ENCODE peak calls at places on chromosomes 4 and X, in six cellular contexts. One of them, this sample, is unnamed.

GRCh38 chr4:81030617-81031388 is at the start of gene BMP3:
- DNase-seq in pancreas: peak
- DNase-seq in CD4-positive, alpha-beta T cell: no peak
- DNase-seq in omental fat pad: no peak
- DNase-seq in glutamatergic neuron: peak
- DNase-seq in esophagus muscularis mucosa: no peak
- DNase-seq in this sample: no peak

GRCh38 chr4:68176500-68176899 is 46.8 kb upstream of the TMPRSS11F start:
- DNase-seq in pancreas: no peak
- DNase-seq in CD4-positive, alpha-beta T cell: no peak
- DNase-seq in omental fat pad: no peak
- DNase-seq in glutamatergic neuron: no peak
- DNase-seq in esophagus muscularis mucosa: no peak
- DNase-seq in this sample: no peak

GRCh38 chr4:149735796-149736195 is 79.8 kb downstream of the IQCM start:
- DNase-seq in pancreas: no peak
- DNase-seq in CD4-positive, alpha-beta T cell: no peak
- DNase-seq in omental fat pad: no peak
- DNase-seq in glutamatergic neuron: no peak
- DNase-seq in esophagus muscularis mucosa: no peak
- DNase-seq in this sample: no peak

GRCh38 chr4:181148470-181148869 is 1094.7 kb upstream of the TENM3 start:
- DNase-seq in pancreas: no peak
- DNase-seq in CD4-positive, alpha-beta T cell: no peak
- DNase-seq in omental fat pad: no peak
- DNase-seq in glutamatergic neuron: no peak
- DNase-seq in esophagus muscularis mucosa: no peak
- DNase-seq in this sample: no peak

GRCh38 chr4:3660086-3660927 is 105.9 kb upstream of the ADRA2C start:
- DNase-seq in pancreas: peak
- DNase-seq in CD4-positive, alpha-beta T cell: no peak
- DNase-seq in omental fat pad: no peak
- DNase-seq in glutamatergic neuron: peak
- DNase-seq in esophagus muscularis mucosa: no peak
- DNase-seq in this sample: no peak

GRCh38 chrX:106619797-106620196 is 8.0 kb downstream of the RADX start:
- DNase-seq in pancreas: no peak
- DNase-seq in CD4-positive, alpha-beta T cell: no peak
- DNase-seq in omental fat pad: no peak
- DNase-seq in glutamatergic neuron: no peak
- DNase-seq in esophagus muscularis mucosa: no peak
- DNase-seq in this sample: no peak

GRCh38 chrX:5916945-5917344 is 311.7 kb downstream of the NLGN4X start:
- DNase-seq in pancreas: no peak
- DNase-seq in CD4-positive, alpha-beta T cell: no peak
- DNase-seq in omental fat pad: no peak
- DNase-seq in glutamatergic neuron: no peak
- DNase-seq in esophagus muscularis mucosa: no peak
- DNase-seq in this sample: no peak

GRCh38 chrX:44938111-44938510 is 65.1 kb downstream of the KDM6A start:
- DNase-seq in pancreas: no peak
- DNase-seq in CD4-positive, alpha-beta T cell: no peak
- DNase-seq in omental fat pad: no peak
- DNase-seq in glutamatergic neuron: no peak
- DNase-seq in esophagus muscularis mucosa: no peak
- DNase-seq in this sample: no peak

GRCh38 chr4:170497105-170497504 is 407.3 kb upstream of the AADAT start:
- DNase-seq in pancreas: no peak
- DNase-seq in CD4-positive, alpha-beta T cell: no peak
- DNase-seq in omental fat pad: no peak
- DNase-seq in glutamatergic neuron: no peak
- DNase-seq in esophagus muscularis mucosa: no peak
- DNase-seq in this sample: no peak

GRCh38 chr4:55854132-55854531 is 684 bp downstream of the EXOC1 start:
- DNase-seq in pancreas: no peak
- DNase-seq in CD4-positive, alpha-beta T cell: no peak
- DNase-seq in omental fat pad: no peak
- DNase-seq in glutamatergic neuron: peak
- DNase-seq in esophagus muscularis mucosa: no peak
- DNase-seq in this sample: no peak

GRCh38 chrX:44152867-44153266 is 179.7 kb upstream of the NDP start:
- DNase-seq in pancreas: no peak
- DNase-seq in CD4-positive, alpha-beta T cell: no peak
- DNase-seq in omental fat pad: no peak
- DNase-seq in glutamatergic neuron: no peak
- DNase-seq in esophagus muscularis mucosa: no peak
- DNase-seq in this sample: no peak

GRCh38 chrX:155767101-155767878 is 113.9 kb upstream of the VAMP7 start:
- DNase-seq in pancreas: peak
- DNase-seq in CD4-positive, alpha-beta T cell: no peak
- DNase-seq in omental fat pad: no peak
- DNase-seq in glutamatergic neuron: peak
- DNase-seq in esophagus muscularis mucosa: no peak
- DNase-seq in this sample: peak

GRCh38 chrX:53599781-53600396 is 86.6 kb downstream of the HUWE1 start:
- DNase-seq in pancreas: no peak
- DNase-seq in CD4-positive, alpha-beta T cell: no peak
- DNase-seq in omental fat pad: no peak
- DNase-seq in glutamatergic neuron: no peak
- DNase-seq in esophagus muscularis mucosa: no peak
- DNase-seq in this sample: no peak

GRCh38 chrX:110384490-110384889 is 25.8 kb downstream of the RTL9 start:
- DNase-seq in pancreas: no peak
- DNase-seq in CD4-positive, alpha-beta T cell: no peak
- DNase-seq in omental fat pad: no peak
- DNase-seq in glutamatergic neuron: no peak
- DNase-seq in esophagus muscularis mucosa: no peak
- DNase-seq in this sample: no peak

GRCh38 chr4:20754091-20754490 is 53.8 kb downstream of the PACRGL start:
- DNase-seq in pancreas: no peak
- DNase-seq in CD4-positive, alpha-beta T cell: no peak
- DNase-seq in omental fat pad: no peak
- DNase-seq in glutamatergic neuron: no peak
- DNase-seq in esophagus muscularis mucosa: no peak
- DNase-seq in this sample: no peak

GRCh38 chr4:20761826-20762225 is 61.6 kb downstream of the PACRGL start:
- DNase-seq in pancreas: no peak
- DNase-seq in CD4-positive, alpha-beta T cell: no peak
- DNase-seq in omental fat pad: no peak
- DNase-seq in glutamatergic neuron: no peak
- DNase-seq in esophagus muscularis mucosa: no peak
- DNase-seq in this sample: no peak

GRCh38 chr4:20761382-20761781 is 61.1 kb downstream of the PACRGL start:
- DNase-seq in pancreas: no peak
- DNase-seq in CD4-positive, alpha-beta T cell: no peak
- DNase-seq in omental fat pad: no peak
- DNase-seq in glutamatergic neuron: no peak
- DNase-seq in esophagus muscularis mucosa: no peak
- DNase-seq in this sample: no peak

GRCh38 chr4:20764353-20764752 is 64.1 kb downstream of the PACRGL start:
- DNase-seq in pancreas: no peak
- DNase-seq in CD4-positive, alpha-beta T cell: no peak
- DNase-seq in omental fat pad: no peak
- DNase-seq in glutamatergic neuron: no peak
- DNase-seq in esophagus muscularis mucosa: no peak
- DNase-seq in this sample: no peak

GRCh38 chr4:20760053-20760452 is 59.8 kb downstream of the PACRGL start:
- DNase-seq in pancreas: no peak
- DNase-seq in CD4-positive, alpha-beta T cell: no peak
- DNase-seq in omental fat pad: no peak
- DNase-seq in glutamatergic neuron: no peak
- DNase-seq in esophagus muscularis mucosa: no peak
- DNase-seq in this sample: no peak
- TF ChIP-seq CTCF in pancreas: no peak
- TF ChIP-seq CTCF in CD4-positive, alpha-beta T cell: no peak
- TF ChIP-seq CTCF in omental fat pad: no peak
- TF ChIP-seq CTCF in glutamatergic neuron: no peak
- TF ChIP-seq CTCF in esophagus muscularis mucosa: no peak
- TF ChIP-seq CTCF in this sample: no peak

GRCh38 chrX:11754958-11755645 is 2.9 kb upstream of the MSL3 start:
- DNase-seq in pancreas: no peak
- DNase-seq in CD4-positive, alpha-beta T cell: no peak
- DNase-seq in omental fat pad: no peak
- DNase-seq in glutamatergic neuron: no peak
- DNase-seq in esophagus muscularis mucosa: no peak
- DNase-seq in this sample: no peak
- TF ChIP-seq CTCF in pancreas: no peak
- TF ChIP-seq CTCF in CD4-positive, alpha-beta T cell: no peak
- TF ChIP-seq CTCF in omental fat pad: no peak
- TF ChIP-seq CTCF in glutamatergic neuron: no peak
- TF ChIP-seq CTCF in esophagus muscularis mucosa: no peak
- TF ChIP-seq CTCF in this sample: no peak

DNA sequence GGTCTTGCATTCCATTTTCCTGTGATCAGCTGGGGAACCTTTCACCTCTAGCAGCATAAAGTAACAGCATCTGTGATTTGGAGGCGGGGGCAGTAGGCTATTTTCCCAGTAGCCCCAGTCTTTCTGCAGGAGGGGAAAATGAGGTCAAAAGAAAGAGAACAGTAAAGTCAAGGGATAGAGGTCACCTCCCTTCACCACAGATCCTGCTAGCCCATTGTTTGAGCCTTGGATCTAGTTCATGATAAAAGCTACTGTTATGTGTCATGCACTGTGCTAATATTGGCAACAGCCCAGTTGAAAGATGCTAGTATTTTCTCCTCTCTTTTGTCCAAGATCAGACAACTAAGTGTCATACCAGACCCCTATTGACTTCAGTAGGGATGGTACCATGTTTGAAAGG is 170.3 kb upstream of the FRMPD4 start:
- DNase-seq in pancreas: no peak
- DNase-seq in CD4-positive, alpha-beta T cell: no peak
- DNase-seq in omental fat pad: no peak
- DNase-seq in glutamatergic neuron: no peak
- DNase-seq in esophagus muscularis mucosa: no peak
- DNase-seq in this sample: no peak
- TF ChIP-seq CTCF in pancreas: no peak
- TF ChIP-seq CTCF in CD4-positive, alpha-beta T cell: no peak
- TF ChIP-seq CTCF in omental fat pad: no peak
- TF ChIP-seq CTCF in glutamatergic neuron: no peak
- TF ChIP-seq CTCF in esophagus muscularis mucosa: no peak
- TF ChIP-seq CTCF in this sample: no peak

GRCh38 chr4:87502580-87503238 is 26.5 kb downstream of the SPARCL1 start:
- DNase-seq in pancreas: no peak
- DNase-seq in CD4-positive, alpha-beta T cell: no peak
- DNase-seq in omental fat pad: no peak
- DNase-seq in glutamatergic neuron: no peak
- DNase-seq in esophagus muscularis mucosa: no peak
- DNase-seq in this sample: no peak

GRCh38 chr4:87511500-87511899 is 17.7 kb downstream of the SPARCL1 start:
- DNase-seq in pancreas: no peak
- DNase-seq in CD4-positive, alpha-beta T cell: no peak
- DNase-seq in omental fat pad: no peak
- DNase-seq in glutamatergic neuron: no peak
- DNase-seq in esophagus muscularis mucosa: no peak
- DNase-seq in this sample: no peak

GRCh38 chr4:87510747-87511146 is 18.4 kb downstream of the SPARCL1 start:
- DNase-seq in pancreas: no peak
- DNase-seq in CD4-positive, alpha-beta T cell: no peak
- DNase-seq in omental fat pad: no peak
- DNase-seq in glutamatergic neuron: no peak
- DNase-seq in esophagus muscularis mucosa: no peak
- DNase-seq in this sample: no peak

GRCh38 chr4:87506974-87507701 is 22.0 kb downstream of the SPARCL1 start:
- DNase-seq in pancreas: no peak
- DNase-seq in CD4-positive, alpha-beta T cell: no peak
- DNase-seq in omental fat pad: no peak
- DNase-seq in glutamatergic neuron: no peak
- DNase-seq in esophagus muscularis mucosa: no peak
- DNase-seq in this sample: no peak

DNA sequence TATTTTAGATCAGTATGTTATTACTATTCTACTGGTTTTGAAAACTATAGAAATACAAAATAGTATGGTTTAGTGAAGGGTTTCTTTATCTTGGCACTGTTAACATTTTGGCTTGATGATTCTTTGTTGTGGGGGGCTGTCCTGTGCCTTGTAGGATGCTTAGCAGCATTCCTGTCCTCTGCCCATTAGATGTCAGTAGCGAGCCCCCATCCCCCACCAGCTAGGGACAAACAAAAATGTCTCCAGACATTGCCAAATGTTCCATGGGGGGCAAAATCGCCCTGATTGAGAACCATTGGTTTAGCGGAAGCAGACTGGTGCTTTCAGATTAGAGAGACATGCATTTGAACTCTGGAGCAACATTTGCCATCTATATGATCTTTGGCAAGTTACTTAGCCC is 23.3 kb downstream of the SPARCL1 start:
- DNase-seq in pancreas: no peak
- DNase-seq in CD4-positive, alpha-beta T cell: no peak
- DNase-seq in omental fat pad: no peak
- DNase-seq in glutamatergic neuron: no peak
- DNase-seq in esophagus muscularis mucosa: no peak
- DNase-seq in this sample: no peak
- TF ChIP-seq CTCF in pancreas: no peak
- TF ChIP-seq CTCF in CD4-positive, alpha-beta T cell: no peak
- TF ChIP-seq CTCF in omental fat pad: no peak
- TF ChIP-seq CTCF in glutamatergic neuron: no peak
- TF ChIP-seq CTCF in esophagus muscularis mucosa: no peak
- TF ChIP-seq CTCF in this sample: no peak

GRCh38 chr4:24704152-24704551 is 91.2 kb upstream of the SOD3 start:
- DNase-seq in pancreas: no peak
- DNase-seq in CD4-positive, alpha-beta T cell: no peak
- DNase-seq in omental fat pad: no peak
- DNase-seq in glutamatergic neuron: no peak
- DNase-seq in esophagus muscularis mucosa: no peak
- DNase-seq in this sample: no peak

GRCh38 chr4:24700118-24700517 is 95.3 kb upstream of the SOD3 start:
- DNase-seq in pancreas: no peak
- DNase-seq in CD4-positive, alpha-beta T cell: no peak
- DNase-seq in omental fat pad: no peak
- DNase-seq in glutamatergic neuron: no peak
- DNase-seq in esophagus muscularis mucosa: no peak
- DNase-seq in this sample: no peak

GRCh38 chr4:24702266-24702665 is 93.1 kb upstream of the SOD3 start:
- DNase-seq in pancreas: no peak
- DNase-seq in CD4-positive, alpha-beta T cell: no peak
- DNase-seq in omental fat pad: no peak
- DNase-seq in glutamatergic neuron: no peak
- DNase-seq in esophagus muscularis mucosa: no peak
- DNase-seq in this sample: no peak

GRCh38 chr4:24703298-24703697 is 92.1 kb upstream of the SOD3 start:
- DNase-seq in pancreas: no peak
- DNase-seq in CD4-positive, alpha-beta T cell: no peak
- DNase-seq in omental fat pad: no peak
- DNase-seq in glutamatergic neuron: no peak
- DNase-seq in esophagus muscularis mucosa: no peak
- DNase-seq in this sample: no peak

GRCh38 chr4:24701683-24702082 is 93.7 kb upstream of the SOD3 start:
- DNase-seq in pancreas: no peak
- DNase-seq in CD4-positive, alpha-beta T cell: no peak
- DNase-seq in omental fat pad: no peak
- DNase-seq in glutamatergic neuron: no peak
- DNase-seq in esophagus muscularis mucosa: no peak
- DNase-seq in this sample: no peak
- TF ChIP-seq CTCF in pancreas: no peak
- TF ChIP-seq CTCF in CD4-positive, alpha-beta T cell: no peak
- TF ChIP-seq CTCF in omental fat pad: no peak
- TF ChIP-seq CTCF in glutamatergic neuron: no peak
- TF ChIP-seq CTCF in esophagus muscularis mucosa: no peak
- TF ChIP-seq CTCF in this sample: no peak